ENCODE peak calls at places on chromosomes 12 and 14, in five cellular contexts. M is activated CD4-positive, alpha-beta T cell treated with anti-CD3 and anti-CD28 coated beads for 36 hours; E is dermis blood vessel endothelial cell; H is CD8-positive, alpha-beta T cell; T is uterus. X is an unnamed sample.

GRCh38 chr12:107431942-107432341 is 253.7 kb upstream of the PWP1 start:
- DNase-seq in M (no peak), E (no peak), H (no peak), T (no peak), X (no peak)

GRCh38 chr12:92396647-92397258 is 251.1 kb upstream of the BTG1 start:
- DNase-seq in M (peak; percentile 46), E (no peak), H (no peak), T (peak; percentile 23), X (peak; percentile 70)

GRCh38 chr12:66765204-66765603 is 86.3 kb upstream of the GRIP1 start:
- DNase-seq in M (no peak), E (no peak), H (no peak), T (no peak), X (no peak)

GRCh38 chr12:81942588-81942987 is 183.4 kb upstream of the PPFIA2 start:
- DNase-seq in M (no peak), E (no peak), H (no peak), T (no peak), X (no peak)

GRCh38 chr12:132549059-132549458 is 59.1 kb downstream of the FBRSL1 start:
- DNase-seq in M (no peak), E (no peak), H (no peak), T (no peak), X (no peak)

GRCh38 chr12:108838194-108839010 is 19.0 kb downstream of the SSH1 start:
- DNase-seq in M (peak; percentile 83), E (peak; percentile 100), H (peak; percentile 67), T (peak; percentile 90), X (peak; percentile 100)

GRCh38 chr12:121793501-121793835 is at the start of gene RHOF:
- DNase-seq in M (peak; percentile 89), E (peak; percentile 30), H (no peak), T (no peak), X (no peak)

GRCh38 chr14:80136358-80136757 is 74.9 kb downstream of the DIO2 start:
- DNase-seq in M (no peak), E (no peak), H (no peak), T (no peak), X (peak; percentile 0)

GRCh38 chr14:54435500-54435981 is 5.6 kb downstream of the CNIH1 start:
- DNase-seq in M (peak; percentile 32), E (peak; percentile 74), H (no peak), T (no peak), X (peak; percentile 65)

GRCh38 chr12:12926571-12927071 is 25.3 kb downstream of the GPRC5D start:
- DNase-seq in M (no peak), E (no peak), H (no peak), T (no peak), X (peak; percentile 16)

GRCh38 chr14:64628940-64629403 is 75.3 kb upstream of the PLEKHG3 start:
- DNase-seq in M (no peak), E (no peak), H (no peak), T (peak; percentile 44), X (peak; percentile 62)

GRCh38 chr12:50545783-50546182 is 41.0 kb downstream of the DIP2B start:
- DNase-seq in M (no peak), E (peak; percentile 2), H (no peak), T (no peak), X (peak; percentile 36)

GRCh38 chr12:64781374-64782029 is 22.3 kb upstream of the GNS start:
- DNase-seq in M (no peak), E (peak; percentile 37), H (no peak), T (no peak), X (no peak)

GRCh38 chr12:119749666-119750065 is 81.7 kb downstream of the PRKAB1 start:
- DNase-seq in M (no peak), E (no peak), H (no peak), T (no peak), X (no peak)

GRCh38 chr12:60489071-60489470 is 893.2 kb downstream of the SLC16A7 start:
- DNase-seq in M (no peak), E (no peak), H (no peak), T (no peak), X (no peak)

GRCh38 chr12:68910128-68910527 is 22.8 kb downstream of the CPM start:
- DNase-seq in M (no peak), E (no peak), H (no peak), T (no peak), X (no peak)

GRCh38 chr12:115227137-115227615 is 543.2 kb upstream of the TBX3 start:
- DNase-seq in M (no peak), E (no peak), H (no peak), T (no peak), X (peak; percentile 92)

GRCh38 chr14:104360522-104360921 is 219.0 kb upstream of the C14orf180 start:
- DNase-seq in M (no peak), E (no peak), H (no peak), T (no peak), X (no peak)

GRCh38 chr12:81461163-81461562 is 298.0 kb downstream of the PPFIA2 start:
- DNase-seq in M (no peak), E (no peak), H (no peak), T (no peak), X (no peak)

GRCh38 chr12:132438139-132438700 is 51.7 kb upstream of the FBRSL1 start:
- DNase-seq in M (peak; percentile 39), E (no peak), H (peak; percentile 30), T (no peak), X (no peak)

GRCh38 chr12:74624206-74624605 is 86.6 kb downstream of the ATXN7L3B start:
- DNase-seq in M (no peak), E (no peak), H (no peak), T (no peak), X (no peak)

GRCh38 chr14:61875483-61875882 is 113.3 kb downstream of the SNAPC1 start:
- DNase-seq in M (no peak), E (no peak), H (no peak), T (no peak), X (no peak)

GRCh38 chr12:124233846-124234620 is 60.9 kb upstream of the RFLNA start:
- DNase-seq in M (no peak), E (no peak), H (no peak), T (no peak), X (peak; percentile 85)

GRCh38 chr12:24997970-24998582 is 49.2 kb upstream of the BCAT1 start:
- DNase-seq in M (no peak), E (peak; percentile 8), H (no peak), T (no peak), X (peak; percentile 64)

GRCh38 chr12:68613209-68613904 is 2.7 kb downstream of the RAP1B start:
- DNase-seq in M (peak; percentile 69), E (no peak), H (peak; percentile 76), T (no peak), X (no peak)

GRCh38 chr12:51814311-51815088 is 34.0 kb downstream of the FIGNL2 start:
- DNase-seq in M (peak; percentile 85), E (peak; percentile 87), H (peak; percentile 63), T (peak; percentile 51), X (peak; percentile 24)

GRCh38 chr12:122949816-122950215 is 16.4 kb downstream of the ABCB9 start:
- DNase-seq in M (no peak), E (no peak), H (no peak), T (no peak), X (no peak)

GRCh38 chr14:100297320-100298300 is 8.6 kb downstream of the SLC25A29 start:
- DNase-seq in M (no peak), E (peak; percentile 34), H (no peak), T (peak; percentile 73), X (peak; percentile 37)

GRCh38 chr12:110382683-110383082 is 20.8 kb downstream of the ANAPC7 start:
- DNase-seq in M (peak; percentile 24), E (no peak), H (no peak), T (no peak), X (no peak)

GRCh38 chr14:31510222-31510621 is 22.4 kb upstream of the GPR33 start:
- DNase-seq in M (no peak), E (peak; percentile 43), H (no peak), T (no peak), X (peak; percentile 9)

GRCh38 chr12:40015360-40015759 is 90.5 kb downstream of the SLC2A13 start:
- DNase-seq in M (peak; percentile 11), E (no peak), H (no peak), T (no peak), X (peak; percentile 30)